ENCODE peak calls at places on chromosomes 2 and 18, in four cellular contexts. F is astrocyte; J is effector memory CD4-positive, alpha-beta T cell; T is cardiac muscle cell. Z is an unnamed sample. For H3K4me1, the result is how much of the 10 kb centered on the place peaks cover.

GRCh38 chr2:10028988-10029874 is 14.1 kb upstream of the KLF11 start:
- DNase-seq in F (no peak), J (no peak), T (no peak), Z (no peak)

GRCh38 chr2:120245933-120246332 is 6.7 kb upstream of the RALB start:
- DNase-seq in T (no peak), F (no peak), J (no peak), Z (no peak)

GRCh38 chr2:236360486-236360885 is 96.3 kb upstream of the ASB18 start:
- DNase-seq in J (no peak), T (peak), F (peak), Z (no peak)

GRCh38 chr2:144402282-144402681 is 117.6 kb downstream of the ZEB2 start:
- DNase-seq in T (no peak), F (no peak), J (no peak), Z (no peak)

GRCh38 chr2:28674062-28674712 is 77.4 kb upstream of the PPP1CB start:
- DNase-seq in T (peak), F (peak), J (no peak), Z (no peak)

GRCh38 chr18:59837586-59837985 is 62.2 kb upstream of the PMAIP1 start:
- DNase-seq in T (peak), J (peak), F (peak), Z (peak)

GRCh38 chr2:105722726-105723297 is 21.9 kb upstream of the NCK2 start:
- DNase-seq in T (no peak), J (no peak), F (no peak), Z (no peak)

GRCh38 chr2:67927489-67927888 is 135.3 kb downstream of the C1D start:
- DNase-seq in T (no peak), F (no peak), J (no peak), Z (peak)

GRCh38 chr18:12011962-12012549 is 30.7 kb downstream of the IMPA2 start:
- DNase-seq in T (no peak), F (no peak), J (no peak), Z (no peak)

GRCh38 chr18:12014091-12014490 is 32.8 kb downstream of the IMPA2 start:
- DNase-seq in F (no peak), J (no peak), T (no peak), Z (no peak)

GRCh38 chr18:12014521-12014920 is 33.2 kb downstream of the IMPA2 start:
- DNase-seq in J (no peak), F (no peak), T (no peak), Z (no peak)

GRCh38 chr18:12012697-12013096 is 31.4 kb downstream of the IMPA2 start:
- DNase-seq in F (no peak), T (no peak), J (no peak), Z (no peak)

GRCh38 chr18:12013186-12013916 is 32.0 kb downstream of the IMPA2 start:
- DNase-seq in J (no peak), T (no peak), F (peak), Z (no peak)
- H3K4me1 ChIP-seq in J (under half), T (under half), F (under half), Z (under half)

DNA sequence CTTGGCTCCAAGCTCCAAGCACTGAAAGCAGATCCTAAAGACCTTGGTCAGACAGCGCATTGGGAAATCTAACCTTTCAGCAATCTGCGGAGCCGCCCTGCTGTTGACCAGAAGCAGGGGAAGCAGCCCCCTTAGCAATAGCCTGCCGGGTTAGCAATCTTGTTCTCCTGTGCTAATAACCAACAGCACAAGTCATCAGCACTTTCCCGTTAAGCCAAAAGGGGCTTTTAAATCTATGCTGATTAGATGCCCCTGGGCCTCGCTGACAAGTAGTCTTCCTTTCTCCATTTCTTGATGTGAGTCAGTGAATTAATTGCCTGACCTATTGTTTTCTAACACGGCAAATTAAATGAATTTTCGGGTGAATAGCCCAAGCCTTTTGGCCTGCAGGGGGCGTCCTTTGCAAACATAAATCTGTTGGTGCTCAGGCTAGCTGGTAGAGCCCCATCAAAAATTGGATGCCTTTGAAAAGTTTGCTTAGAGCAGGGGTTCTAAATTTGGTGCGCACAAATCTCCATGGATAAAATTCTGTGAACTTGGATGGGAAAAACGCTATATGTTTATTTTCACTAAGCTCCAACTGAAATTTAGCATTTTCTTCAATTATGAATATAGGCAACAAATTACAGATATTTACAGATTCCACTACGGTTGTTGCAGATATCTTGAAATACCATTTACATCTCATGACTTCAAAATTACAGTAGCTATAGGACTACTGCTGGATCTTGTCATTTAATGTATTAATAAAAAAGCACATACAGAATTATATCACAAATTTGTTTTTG is 24.7 kb downstream of the MAIP1 start:
- DNase-seq in J (peak), F (peak), T (peak), Z (peak)
- H3K4me3 ChIP-seq in J (no peak), F (peak), T (no peak), Z (no peak)

GRCh38 chr2:204108301-204108700 is 171.7 kb downstream of the ICOS start:
- DNase-seq in J (peak), F (peak), T (peak), Z (peak)

GRCh38 chr2:204109681-204110080 is 173.1 kb downstream of the ICOS start:
- DNase-seq in T (no peak), F (no peak), J (no peak), Z (no peak)

GRCh38 chr2:204108874-204109295 is 172.3 kb downstream of the ICOS start:
- DNase-seq in F (no peak), T (no peak), J (no peak), Z (no peak)

GRCh38 chr2:204114294-204114693 is 177.7 kb downstream of the ICOS start:
- DNase-seq in F (no peak), J (no peak), T (peak), Z (no peak)

DNA sequence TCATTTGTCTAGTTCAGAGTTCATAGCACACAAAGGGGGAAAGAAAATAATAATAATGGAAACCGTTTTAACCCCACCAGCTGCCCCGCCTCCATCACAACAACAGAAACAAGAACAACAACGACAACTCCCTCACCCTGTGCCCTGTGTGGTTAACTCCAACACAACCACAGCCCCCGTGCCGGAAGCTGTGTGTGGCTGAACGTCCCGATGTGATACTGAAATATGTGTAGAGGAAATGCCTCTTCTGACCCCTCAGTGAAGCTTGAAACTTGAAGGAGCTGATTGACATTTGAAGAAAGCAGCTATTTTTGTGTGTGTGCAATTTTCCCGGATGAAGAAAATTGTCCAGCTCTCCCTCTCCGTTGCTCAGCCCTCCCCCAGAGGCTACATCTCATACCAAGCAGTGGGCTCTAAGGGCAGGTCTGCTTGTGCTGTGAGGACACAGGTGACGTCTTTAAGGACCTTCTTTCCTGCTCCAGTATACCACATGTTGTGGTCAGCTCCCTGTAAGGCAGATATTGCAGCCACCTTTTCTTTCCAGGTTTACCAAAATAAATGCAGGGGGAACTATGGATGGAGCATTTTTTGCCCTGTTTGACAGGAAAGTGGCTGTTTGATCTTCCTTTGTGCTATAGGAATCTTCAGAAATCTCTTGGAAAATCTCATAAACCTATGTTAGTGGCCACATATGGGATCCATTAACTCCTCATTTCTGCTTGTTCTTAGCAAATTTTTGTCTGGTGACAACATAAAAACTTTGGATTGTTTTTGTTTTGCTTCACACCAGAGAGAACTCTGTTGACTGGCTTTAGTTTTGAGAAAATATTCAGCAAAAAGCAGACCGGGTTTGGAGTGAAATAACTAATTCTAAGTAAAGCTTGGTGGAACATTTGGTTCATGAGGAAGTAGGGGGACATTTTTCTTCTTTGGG is 174.0 kb downstream of the ICOS start:
- DNase-seq in J (peak), F (no peak), T (peak), Z (no peak)
- H3K4me1 ChIP-seq in J (under half), F (under half), T (under half), Z (under half)

GRCh38 chr2:212918336-212918735 is 233.1 kb downstream of the IKZF2 start:
- DNase-seq in T (no peak), F (no peak), J (no peak), Z (no peak)

GRCh38 chr2:212921711-212922110 is 229.7 kb downstream of the IKZF2 start:
- DNase-seq in F (no peak), T (no peak), J (no peak), Z (no peak)

GRCh38 chr2:212921061-212921460 is 230.4 kb downstream of the IKZF2 start:
- DNase-seq in F (no peak), J (no peak), T (no peak), Z (no peak)

GRCh38 chr2:212922701-212923100 is 228.7 kb downstream of the IKZF2 start:
- DNase-seq in J (no peak), T (peak), F (no peak), Z (no peak)

GRCh38 chr2:212919238-212919637 is 232.2 kb downstream of the IKZF2 start:
- DNase-seq in T (no peak), J (no peak), F (no peak), Z (no peak)
- H3K4me3 ChIP-seq in T (no peak), J (no peak), F (no peak), Z (no peak)

GRCh38 chr2:229490167-229490566 is 219.1 kb upstream of the PID1 start:
- DNase-seq in F (no peak), T (no peak), J (no peak), Z (no peak)
- H3K4me1 ChIP-seq in F (under half), T (under half), J (under half), Z (under half)

Z was measured in NT2/D1.